ENCODE peak calls at places on chromosomes 2 and 18, in nine cellular contexts. W is HCT116, Z is A549, B is H9, T is lower lobe of right lung, A is progenitor cell of endocrine pancreas, E is tibial artery, U is Peyer's patch, K is fibroblast of lung. Y is an unnamed sample.

GRCh38 chr2:34373586-34374233 is 774.6 kb upstream of the FAM98A start:
- DNase-seq in W (no peak), Z (no peak), B (no peak), T (no peak), A (no peak), E (no peak), U (no peak), K (no peak), Y (no peak)

GRCh38 chr18:21314721-21315120 is 72.7 kb downstream of the GREB1L start:
- DNase-seq in W (peak; percentile 28), Z (no peak), B (no peak), T (no peak), A (no peak), E (no peak), U (no peak), K (no peak), Y (no peak)

GRCh38 chr2:37153224-37153623 is 3.6 kb downstream of the EIF2AK2 start:
- DNase-seq in W (no peak), Z (no peak), B (no peak), T (no peak), A (no peak), E (no peak), U (no peak), K (no peak), Y (no peak)

GRCh38 chr18:47775961-47776360 is 154.5 kb downstream of the SMAD2 start:
- DNase-seq in W (no peak), Z (no peak), B (no peak), T (no peak), A (no peak), E (no peak), U (no peak), K (peak; percentile 8), Y (no peak)

GRCh38 chr2:111190816-111191540 is 70.3 kb downstream of the BCL2L11 start:
- DNase-seq in W (no peak), Z (no peak), B (no peak), T (no peak), A (no peak), E (no peak), U (no peak), K (no peak), Y (no peak)

GRCh38 chr2:30235008-30235655 is 3.8 kb downstream of the LBH start:
- DNase-seq in W (no peak), Z (no peak), B (no peak), T (no peak), A (no peak), E (no peak), U (peak; percentile 50), K (no peak), Y (no peak)

GRCh38 chr18:59742325-59743111 is 45.3 kb upstream of the CCBE1 start:
- DNase-seq in W (no peak), Z (no peak), B (no peak), T (peak; percentile 69), A (no peak), E (no peak), U (no peak), K (peak; percentile 45), Y (no peak)

GRCh38 chr2:46414701-46415100 is 64.7 kb upstream of the TMEM247 start:
- DNase-seq in W (no peak), Z (no peak), B (no peak), T (no peak), A (no peak), E (no peak), U (no peak), K (no peak), Y (no peak)

GRCh38 chr2:22787745-22788144 is 597.2 kb upstream of the KLHL29 start:
- DNase-seq in W (no peak), Z (no peak), B (no peak), T (no peak), A (no peak), E (no peak), U (no peak), K (no peak), Y (no peak)

GRCh38 chr2:21279525-21279924 is 155.8 kb downstream of the TDRD15 start:
- DNase-seq in W (no peak), Z (no peak), B (no peak), T (no peak), A (no peak), E (no peak), U (no peak), K (no peak), Y (no peak)

GRCh38 chr2:135798275-135798705 is 38.7 kb downstream of the LCT start:
- DNase-seq in W (no peak), Z (no peak), B (no peak), T (no peak), A (no peak), E (no peak), U (no peak), K (no peak), Y (no peak)

GRCh38 chr2:146458585-146458984 is 1386.2 kb upstream of the ACVR2A start:
- DNase-seq in W (no peak), Z (no peak), B (no peak), T (no peak), A (no peak), E (no peak), U (no peak), K (no peak), Y (no peak)

GRCh38 chr2:186256540-186256939 is 229.5 kb upstream of the ZC3H15 start:
- DNase-seq in W (peak; percentile 29), Z (peak; percentile 10), B (no peak), T (no peak), A (no peak), E (no peak), U (no peak), K (peak; percentile 66), Y (no peak)

GRCh38 chr2:24083567-24084385 is 858 bp downstream of the TP53I3 start:
- DNase-seq in W (peak; percentile 76), Z (peak; percentile 92), B (peak; percentile 89), T (peak; percentile 96), A (no peak), E (peak; percentile 57), U (peak; percentile 64), K (peak; percentile 88), Y (no peak)
- TF ChIP-seq CTCF in W (no peak), Z (no peak), B (no peak), T (no peak), A (no peak), E (no peak), U (no peak), K (no peak), Y (no peak)

GRCh38 chr2:43169987-43170732 is 56.2 kb downstream of the ZFP36L2 start:
- DNase-seq in W (no peak), Z (no peak), B (peak; percentile 70), T (peak; percentile 72), A (no peak), E (no peak), U (peak; percentile 59), K (no peak), Y (peak; percentile 28)
- TF ChIP-seq CTCF in W (peak; percentile 96), Z (peak; percentile 65), B (peak; percentile 95), T (peak; percentile 56), A (peak; percentile 56), E (peak; percentile 28), U (peak; percentile 90), K (peak; percentile 28), Y (peak; percentile 61)

DNA sequence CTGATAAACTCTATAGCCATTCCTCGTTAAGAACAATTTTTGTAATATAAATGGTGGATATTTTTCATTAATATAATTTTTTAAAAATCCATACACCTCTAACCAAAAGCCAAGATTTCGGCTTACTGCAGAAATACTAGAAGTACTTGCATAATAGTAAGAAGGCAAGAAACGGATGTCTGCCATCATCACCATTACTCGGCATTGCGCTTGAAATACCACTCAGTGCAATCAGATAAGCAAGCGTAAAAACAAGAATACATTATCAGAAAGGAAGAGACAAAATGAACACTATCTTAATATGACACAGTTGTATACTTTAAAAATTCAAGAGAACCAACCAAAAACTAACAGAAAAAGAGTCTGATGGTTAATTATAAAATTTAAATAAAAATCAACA is 15.2 kb upstream of the BOLA3 start:
- DNase-seq in W (no peak), Z (no peak), B (no peak), T (no peak), A (no peak), E (no peak), U (no peak), K (no peak), Y (no peak)
- TF ChIP-seq CTCF in W (no peak), Z (no peak), B (no peak), T (no peak), A (no peak), E (no peak), U (no peak), K (no peak), Y (no peak)

GRCh38 chr2:15936277-15937104 is 3.9 kb upstream of the MYCN start:
- DNase-seq in W (no peak), Z (no peak), B (no peak), T (no peak), A (no peak), E (no peak), U (no peak), K (no peak), Y (no peak)
- TF ChIP-seq CTCF in W (no peak), Z (no peak), B (no peak), T (no peak), A (no peak), E (no peak), U (no peak), K (no peak), Y (no peak)